ENCODE peak calls at places on chromosomes 2 and 18, in nine cellular contexts. N, H, A, C, K, I, P, V and Q are unnamed samples.

GRCh38 chr2:144660518-144661316 is 140.8 kb upstream of the ZEB2 start:
- DNase-seq in N (peak; percentile 3), H (no peak), A (no peak), C (peak; percentile 37), K (no peak), I (no peak), P (no peak), V (peak; percentile 41), Q (no peak)

GRCh38 chr2:204027105-204027504 is 90.5 kb downstream of the ICOS start:
- DNase-seq in N (no peak), H (peak; percentile 82), A (no peak), C (peak; percentile 62), K (no peak), I (no peak), P (no peak), V (peak; percentile 23), Q (no peak)

GRCh38 chr2:207768168-207768890 is 1.4 kb downstream of the FZD5 start:
- DNase-seq in N (peak; percentile 58), H (peak; percentile 50), A (peak; percentile 50), C (peak; percentile 51), K (no peak), I (peak; percentile 44), P (peak; percentile 78), V (peak; percentile 46), Q (peak; percentile 36)

GRCh38 chr2:72153026-72153791 is 5.5 kb upstream of the CYP26B1 start:
- DNase-seq in N (no peak), H (no peak), A (no peak), C (no peak), K (no peak), I (peak; percentile 4), P (peak; percentile 54), V (no peak), Q (no peak)

GRCh38 chr2:68225119-68225632 is 27.2 kb downstream of the PPP3R1 start:
- DNase-seq in N (peak; percentile 46), H (peak; percentile 51), A (no peak), C (peak; percentile 65), K (no peak), I (no peak), P (no peak), V (no peak), Q (no peak)

GRCh38 chr18:44896817-44897216 is 216.1 kb downstream of the SETBP1 start:
- DNase-seq in N (no peak), H (no peak), A (no peak), C (no peak), K (no peak), I (no peak), P (no peak), V (no peak), Q (no peak)

GRCh38 chr18:46333371-46334199 is 229.4 kb downstream of the HAUS1 start:
- DNase-seq in N (peak; percentile 15), H (peak; percentile 60), A (peak; percentile 59), C (peak; percentile 16), K (peak; percentile 91), I (no peak), P (peak; percentile 64), V (no peak), Q (peak; percentile 47)

GRCh38 chr2:36487947-36488346 is 110.0 kb downstream of the FEZ2 start:
- DNase-seq in N (no peak), H (no peak), A (no peak), C (peak; percentile 21), K (no peak), I (no peak), P (no peak), V (no peak), Q (no peak)

GRCh38 chr18:68984342-68984741 is 186.5 kb downstream of the CCDC102B start:
- DNase-seq in N (peak; percentile 45), H (no peak), A (no peak), C (peak; percentile 30), K (no peak), I (no peak), P (no peak), V (no peak), Q (no peak)

GRCh38 chr18:24940416-24940815 is 411.6 kb downstream of the ZNF521 start:
- DNase-seq in N (no peak), H (no peak), A (no peak), C (no peak), K (no peak), I (no peak), P (no peak), V (no peak), Q (no peak)

GRCh38 chr2:208595386-208596275 is 189.0 kb downstream of the PTH2R start:
- DNase-seq in N (no peak), H (no peak), A (no peak), C (peak; percentile 5), K (no peak), I (no peak), P (no peak), V (peak; percentile 1), Q (no peak)

GRCh38 chr2:31962757-31963361 is 47.9 kb downstream of the MEMO1 start:
- DNase-seq in N (no peak), H (no peak), A (no peak), C (no peak), K (no peak), I (no peak), P (no peak), V (no peak), Q (no peak)

GRCh38 chr2:153455403-153455802 is 23.2 kb downstream of the RPRM start:
- DNase-seq in N (no peak), H (no peak), A (no peak), C (no peak), K (no peak), I (no peak), P (peak; percentile 56), V (no peak), Q (no peak)

GRCh38 chr2:171084128-171084527 is 76.6 kb downstream of the TLK1 start:
- DNase-seq in N (no peak), H (no peak), A (no peak), C (no peak), K (no peak), I (no peak), P (no peak), V (no peak), Q (no peak)

GRCh38 chr2:12856934-12857660 is 140.4 kb downstream of the TRIB2 start:
- DNase-seq in N (peak; percentile 86), H (peak; percentile 8), A (no peak), C (peak; percentile 88), K (peak; percentile 51), I (no peak), P (no peak), V (peak; percentile 83), Q (no peak)

DNA sequence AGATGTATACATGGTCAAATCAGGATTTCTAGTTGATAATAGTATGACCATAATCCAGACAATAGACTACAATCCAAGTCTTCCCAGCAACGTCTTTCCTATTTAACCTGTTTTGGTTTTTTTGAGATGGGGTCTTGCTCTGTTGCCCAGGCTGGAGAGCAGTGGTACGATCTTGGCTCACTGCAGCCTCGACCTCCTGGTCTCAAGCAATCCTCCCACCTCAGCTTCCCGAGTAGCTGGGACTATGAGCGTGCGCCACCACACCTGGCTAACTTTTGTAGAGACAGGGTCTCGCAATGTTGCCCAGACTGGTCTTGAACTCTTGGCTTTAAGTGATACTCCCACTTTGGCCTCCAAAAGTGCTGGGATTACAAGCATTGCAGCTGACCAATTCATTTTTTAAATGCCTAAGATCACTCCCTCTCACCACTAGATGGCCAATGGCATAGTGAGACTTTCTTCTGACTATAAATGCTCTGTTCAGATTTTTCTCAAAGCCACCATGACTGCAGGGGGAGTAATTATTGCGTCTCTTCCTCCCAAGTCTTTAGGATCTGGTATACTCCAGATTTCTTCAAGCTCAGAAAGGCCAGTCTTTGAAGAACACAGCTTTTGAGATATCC is 47.6 kb downstream of the HNRNPLL start:
- DNase-seq in N (peak; percentile 35), H (peak; percentile 55), A (no peak), C (peak; percentile 62), K (no peak), I (no peak), P (no peak), V (peak; percentile 20), Q (no peak)
- TF ChIP-seq CTCF in N (peak; percentile 51), H (peak; percentile 43), A (peak; percentile 15), C (peak; percentile 67), K (peak; percentile 3), I (no peak), P (peak; percentile 38), V (peak; percentile 59), Q (peak; percentile 51)

DNA sequence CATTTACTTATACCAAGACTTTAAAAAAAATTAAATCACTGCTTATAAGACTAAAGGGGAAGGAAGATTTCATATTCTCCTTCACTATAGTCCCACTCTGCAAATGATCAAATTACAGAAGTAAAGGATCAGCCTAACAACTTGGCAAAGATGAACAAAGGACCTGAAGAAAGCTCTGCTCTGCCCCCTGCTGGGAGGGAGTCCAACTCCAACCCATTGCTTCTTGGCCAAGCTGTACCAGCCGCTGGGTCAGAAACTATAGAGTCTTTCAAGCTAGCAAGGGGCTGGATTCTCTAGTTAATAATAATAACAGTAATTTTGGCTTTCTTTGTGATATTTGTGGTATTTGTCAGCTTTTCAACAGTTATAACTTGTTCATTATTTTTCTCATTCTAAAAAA is 927.0 kb upstream of the CRIM1 start:
- DNase-seq in N (peak; percentile 1), H (peak; percentile 68), A (no peak), C (peak; percentile 21), K (no peak), I (no peak), P (no peak), V (peak; percentile 7), Q (no peak)
- TF ChIP-seq CTCF in N (peak; percentile 36), H (peak; percentile 68), A (peak; percentile 49), C (peak; percentile 59), K (peak; percentile 25), I (no peak), P (peak; percentile 46), V (peak; percentile 43), Q (peak; percentile 61)

GRCh38 chr18:70005580-70005979 is 57.9 kb upstream of the CD226 start:
- DNase-seq in N (no peak), H (no peak), A (no peak), C (no peak), K (no peak), I (no peak), P (no peak), V (no peak), Q (no peak)
- TF ChIP-seq CTCF in N (no peak), H (no peak), A (no peak), C (no peak), K (no peak), I (no peak), P (no peak), V (no peak), Q (no peak)

DNA sequence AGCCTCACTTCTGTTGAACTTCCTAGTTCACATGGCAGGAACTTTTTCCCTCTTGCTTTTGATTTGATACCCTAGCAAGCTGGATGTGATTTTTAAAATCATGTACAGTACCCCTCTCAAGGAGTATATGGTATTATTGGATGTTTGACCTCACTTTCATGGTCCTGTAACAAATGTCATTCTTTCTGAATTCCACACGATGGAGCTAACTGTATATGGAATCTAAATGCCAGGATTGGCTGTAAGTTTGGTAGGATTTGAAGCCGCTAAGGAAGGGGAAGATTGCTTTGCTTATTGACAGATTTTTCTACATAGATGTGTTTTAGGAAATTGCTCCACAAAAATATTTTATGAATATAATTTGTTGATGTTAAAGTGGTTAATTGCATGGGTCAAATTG is 18.3 kb downstream of the MAIP1 start:
- DNase-seq in N (peak; percentile 73), H (peak; percentile 41), A (no peak), C (peak; percentile 80), K (no peak), I (no peak), P (no peak), V (peak; percentile 63), Q (no peak)
- TF ChIP-seq CTCF in N (peak; percentile 45), H (peak; percentile 63), A (peak; percentile 58), C (peak; percentile 62), K (peak; percentile 6), I (peak; percentile 9), P (peak; percentile 49), V (peak; percentile 41), Q (peak; percentile 76)